ENCODE peak calls at places on chromosomes 7 and 10, in nine cellular contexts. One of them, this sample, is unnamed.

GRCh38 chr10:120948889-120949382 is 97.8 kb downstream of the WDR11 start:
- DNase-seq in tibial nerve: peak; percentile 56
- DNase-seq in IMR-90: peak; percentile 55
- DNase-seq in right lobe of liver: peak; percentile 60
- DNase-seq in mesendoderm: peak; percentile 79
- DNase-seq in effector memory CD4-positive, alpha-beta T cell: peak; percentile 6
- DNase-seq in A673: peak; percentile 63
- DNase-seq in SJSA1: peak; percentile 29
- DNase-seq in thoracic aorta: no peak
- DNase-seq in this sample: peak; percentile 87

GRCh38 chr7:24916463-24917040 is 63.4 kb downstream of the OSBPL3 start:
- DNase-seq in tibial nerve: no peak
- DNase-seq in IMR-90: no peak
- DNase-seq in right lobe of liver: no peak
- DNase-seq in mesendoderm: no peak
- DNase-seq in effector memory CD4-positive, alpha-beta T cell: no peak
- DNase-seq in A673: no peak
- DNase-seq in SJSA1: no peak
- DNase-seq in thoracic aorta: no peak
- DNase-seq in this sample: no peak

GRCh38 chr10:70053896-70054641 is 1.4 kb downstream of the MACROH2A2 start:
- DNase-seq in tibial nerve: no peak
- DNase-seq in IMR-90: no peak
- DNase-seq in right lobe of liver: peak; percentile 55
- DNase-seq in mesendoderm: peak; percentile 56
- DNase-seq in effector memory CD4-positive, alpha-beta T cell: no peak
- DNase-seq in A673: peak; percentile 77
- DNase-seq in SJSA1: peak; percentile 40
- DNase-seq in thoracic aorta: no peak
- DNase-seq in this sample: no peak

GRCh38 chr10:77669892-77670291 is 32.3 kb upstream of the KCNMA1 start:
- DNase-seq in tibial nerve: no peak
- DNase-seq in IMR-90: peak; percentile 27
- DNase-seq in right lobe of liver: no peak
- DNase-seq in mesendoderm: no peak
- DNase-seq in effector memory CD4-positive, alpha-beta T cell: no peak
- DNase-seq in A673: no peak
- DNase-seq in SJSA1: peak; percentile 7
- DNase-seq in thoracic aorta: no peak
- DNase-seq in this sample: no peak

GRCh38 chr10:16950686-16951681 is 133.8 kb upstream of the RSU1 start:
- DNase-seq in tibial nerve: no peak
- DNase-seq in IMR-90: peak; percentile 66
- DNase-seq in right lobe of liver: no peak
- DNase-seq in mesendoderm: peak; percentile 97
- DNase-seq in effector memory CD4-positive, alpha-beta T cell: no peak
- DNase-seq in A673: peak; percentile 94
- DNase-seq in SJSA1: peak; percentile 44
- DNase-seq in thoracic aorta: no peak
- DNase-seq in this sample: no peak

GRCh38 chr7:83936056-83936703 is 258.4 kb downstream of the SEMA3A start:
- DNase-seq in tibial nerve: no peak
- DNase-seq in IMR-90: peak; percentile 81
- DNase-seq in right lobe of liver: peak; percentile 54
- DNase-seq in mesendoderm: peak; percentile 77
- DNase-seq in effector memory CD4-positive, alpha-beta T cell: no peak
- DNase-seq in A673: peak; percentile 88
- DNase-seq in SJSA1: peak; percentile 52
- DNase-seq in thoracic aorta: no peak
- DNase-seq in this sample: no peak

GRCh38 chr10:121519901-121520500 is 78.2 kb downstream of the FGFR2 start:
- DNase-seq in tibial nerve: no peak
- DNase-seq in IMR-90: no peak
- DNase-seq in right lobe of liver: no peak
- DNase-seq in mesendoderm: no peak
- DNase-seq in effector memory CD4-positive, alpha-beta T cell: no peak
- DNase-seq in A673: no peak
- DNase-seq in SJSA1: no peak
- DNase-seq in thoracic aorta: no peak
- DNase-seq in this sample: no peak

GRCh38 chr7:26426096-26426495 is 134.4 kb downstream of the SNX10 start:
- DNase-seq in tibial nerve: no peak
- DNase-seq in IMR-90: no peak
- DNase-seq in right lobe of liver: no peak
- DNase-seq in mesendoderm: no peak
- DNase-seq in effector memory CD4-positive, alpha-beta T cell: no peak
- DNase-seq in A673: no peak
- DNase-seq in SJSA1: no peak
- DNase-seq in thoracic aorta: no peak
- DNase-seq in this sample: no peak

GRCh38 chr7:31082017-31082416 is 29.9 kb downstream of the ADCYAP1R1 start:
- DNase-seq in tibial nerve: no peak
- DNase-seq in IMR-90: no peak
- DNase-seq in right lobe of liver: no peak
- DNase-seq in mesendoderm: no peak
- DNase-seq in effector memory CD4-positive, alpha-beta T cell: no peak
- DNase-seq in A673: no peak
- DNase-seq in SJSA1: no peak
- DNase-seq in thoracic aorta: no peak
- DNase-seq in this sample: peak; percentile 20

GRCh38 chr7:95691464-95691863 is 80.9 kb upstream of the DYNC1I1 start:
- DNase-seq in tibial nerve: no peak
- DNase-seq in IMR-90: no peak
- DNase-seq in right lobe of liver: no peak
- DNase-seq in mesendoderm: no peak
- DNase-seq in effector memory CD4-positive, alpha-beta T cell: no peak
- DNase-seq in A673: no peak
- DNase-seq in SJSA1: no peak
- DNase-seq in thoracic aorta: no peak
- DNase-seq in this sample: no peak

GRCh38 chr10:79131730-79132644 is 63.2 kb downstream of the ZMIZ1 start:
- DNase-seq in tibial nerve: no peak
- DNase-seq in IMR-90: no peak
- DNase-seq in right lobe of liver: no peak
- DNase-seq in mesendoderm: no peak
- DNase-seq in effector memory CD4-positive, alpha-beta T cell: no peak
- DNase-seq in A673: no peak
- DNase-seq in SJSA1: no peak
- DNase-seq in thoracic aorta: no peak
- DNase-seq in this sample: no peak

GRCh38 chr10:93703066-93703465 is 674 bp upstream of the FRA10AC1 start:
- DNase-seq in tibial nerve: no peak
- DNase-seq in IMR-90: peak; percentile 2
- DNase-seq in right lobe of liver: no peak
- DNase-seq in mesendoderm: no peak
- DNase-seq in effector memory CD4-positive, alpha-beta T cell: no peak
- DNase-seq in A673: no peak
- DNase-seq in SJSA1: no peak
- DNase-seq in thoracic aorta: no peak
- DNase-seq in this sample: no peak

GRCh38 chr7:76260171-76260703 is 42.2 kb upstream of the HSPB1 start:
- DNase-seq in tibial nerve: no peak
- DNase-seq in IMR-90: no peak
- DNase-seq in right lobe of liver: no peak
- DNase-seq in mesendoderm: peak; percentile 95
- DNase-seq in effector memory CD4-positive, alpha-beta T cell: peak; percentile 49
- DNase-seq in A673: peak; percentile 86
- DNase-seq in SJSA1: no peak
- DNase-seq in thoracic aorta: no peak
- DNase-seq in this sample: no peak

GRCh38 chr7:111730476-111731300 is 168.4 kb upstream of the IMMP2L start:
- DNase-seq in tibial nerve: no peak
- DNase-seq in IMR-90: peak; percentile 47
- DNase-seq in right lobe of liver: no peak
- DNase-seq in mesendoderm: peak; percentile 58
- DNase-seq in effector memory CD4-positive, alpha-beta T cell: no peak
- DNase-seq in A673: peak; percentile 61
- DNase-seq in SJSA1: peak; percentile 4
- DNase-seq in thoracic aorta: no peak
- DNase-seq in this sample: no peak

GRCh38 chr10:1608408-1609037 is 128.8 kb downstream of the ADARB2 start:
- DNase-seq in tibial nerve: no peak
- DNase-seq in IMR-90: no peak
- DNase-seq in right lobe of liver: no peak
- DNase-seq in mesendoderm: peak; percentile 48
- DNase-seq in effector memory CD4-positive, alpha-beta T cell: no peak
- DNase-seq in A673: no peak
- DNase-seq in SJSA1: no peak
- DNase-seq in thoracic aorta: no peak
- DNase-seq in this sample: no peak

GRCh38 chr7:82810558-82811259 is 352.0 kb downstream of the PCLO start:
- DNase-seq in tibial nerve: no peak
- DNase-seq in IMR-90: peak; percentile 83
- DNase-seq in right lobe of liver: no peak
- DNase-seq in mesendoderm: peak; percentile 72
- DNase-seq in effector memory CD4-positive, alpha-beta T cell: no peak
- DNase-seq in A673: peak; percentile 92
- DNase-seq in SJSA1: peak; percentile 72
- DNase-seq in thoracic aorta: no peak
- DNase-seq in this sample: no peak

GRCh38 chr10:21060626-21061025 is 163.5 kb upstream of the NEBL start:
- DNase-seq in tibial nerve: no peak
- DNase-seq in IMR-90: no peak
- DNase-seq in right lobe of liver: no peak
- DNase-seq in mesendoderm: no peak
- DNase-seq in effector memory CD4-positive, alpha-beta T cell: no peak
- DNase-seq in A673: no peak
- DNase-seq in SJSA1: no peak
- DNase-seq in thoracic aorta: no peak
- DNase-seq in this sample: no peak

GRCh38 chr10:10591682-10592412 is 425.8 kb upstream of the CELF2 start:
- DNase-seq in tibial nerve: no peak
- DNase-seq in IMR-90: no peak
- DNase-seq in right lobe of liver: no peak
- DNase-seq in mesendoderm: peak; percentile 63
- DNase-seq in effector memory CD4-positive, alpha-beta T cell: no peak
- DNase-seq in A673: no peak
- DNase-seq in SJSA1: no peak
- DNase-seq in thoracic aorta: no peak
- DNase-seq in this sample: no peak

GRCh38 chr10:97534746-97535367 is 36.1 kb downstream of the UBTD1 start:
- DNase-seq in tibial nerve: no peak
- DNase-seq in IMR-90: no peak
- DNase-seq in right lobe of liver: no peak
- DNase-seq in mesendoderm: peak; percentile 85
- DNase-seq in effector memory CD4-positive, alpha-beta T cell: no peak
- DNase-seq in A673: peak; percentile 54
- DNase-seq in SJSA1: no peak
- DNase-seq in thoracic aorta: no peak
- DNase-seq in this sample: no peak

DNA sequence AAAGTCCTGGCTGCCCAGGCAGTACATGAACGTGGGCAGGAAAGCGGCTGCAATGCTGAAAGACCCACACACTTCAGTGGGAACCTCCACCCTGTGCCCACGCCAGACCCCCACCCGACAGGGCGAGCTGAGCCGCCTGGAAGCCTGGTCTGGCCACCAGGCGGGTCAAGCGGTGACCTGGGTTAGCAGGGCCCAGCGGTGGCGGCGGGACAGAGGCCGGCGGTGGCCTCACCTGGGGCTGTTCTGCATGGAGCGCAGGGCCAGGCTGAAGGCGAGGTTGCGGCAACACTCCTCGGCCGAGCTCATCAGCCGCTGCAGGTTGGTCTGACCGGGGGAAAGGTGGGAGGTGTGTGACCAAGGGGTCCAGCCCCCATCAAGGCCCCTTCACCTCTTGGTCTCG is 11.6 kb upstream of the MICALL2 start:
- DNase-seq in tibial nerve: no peak
- DNase-seq in IMR-90: no peak
- DNase-seq in right lobe of liver: no peak
- DNase-seq in mesendoderm: no peak
- DNase-seq in effector memory CD4-positive, alpha-beta T cell: no peak
- DNase-seq in A673: no peak
- DNase-seq in SJSA1: no peak
- DNase-seq in thoracic aorta: no peak
- DNase-seq in this sample: no peak
- H3K4me3 ChIP-seq in tibial nerve: no peak overlapping the region
- H3K4me3 ChIP-seq in IMR-90: no peak overlapping the region
- H3K4me3 ChIP-seq in right lobe of liver: no peak overlapping the region
- H3K4me3 ChIP-seq in mesendoderm: no peak overlapping the region
- H3K4me3 ChIP-seq in effector memory CD4-positive, alpha-beta T cell: no peak overlapping the region
- H3K4me3 ChIP-seq in A673: no peak overlapping the region
- H3K4me3 ChIP-seq in SJSA1: no peak overlapping the region
- H3K4me3 ChIP-seq in thoracic aorta: no peak overlapping the region
- H3K4me3 ChIP-seq in this sample: no peak overlapping the region

GRCh38 chr7:127889677-127890076 is 141.6 kb downstream of the LRRC4 start:
- DNase-seq in tibial nerve: no peak
- DNase-seq in IMR-90: no peak
- DNase-seq in right lobe of liver: no peak
- DNase-seq in mesendoderm: no peak
- DNase-seq in effector memory CD4-positive, alpha-beta T cell: no peak
- DNase-seq in A673: no peak
- DNase-seq in SJSA1: no peak
- DNase-seq in thoracic aorta: no peak
- DNase-seq in this sample: no peak
- H3K4me1 ChIP-seq in tibial nerve: peaks cover 12% of the 10 kb centered on the region
- H3K4me1 ChIP-seq in IMR-90: peaks cover 23% of the 10 kb centered on the region
- H3K4me1 ChIP-seq in right lobe of liver: no peaks in the 10 kb centered on the region
- H3K4me1 ChIP-seq in mesendoderm: peaks cover 20% of the 10 kb centered on the region
- H3K4me1 ChIP-seq in effector memory CD4-positive, alpha-beta T cell: no peaks in the 10 kb centered on the region
- H3K4me1 ChIP-seq in A673: peaks cover 9% of the 10 kb centered on the region
- H3K4me1 ChIP-seq in SJSA1: peaks cover 30% of the 10 kb centered on the region
- H3K4me1 ChIP-seq in thoracic aorta: peaks cover 13% of the 10 kb centered on the region
- H3K4me1 ChIP-seq in this sample: peaks cover 2% of the 10 kb centered on the region

DNA sequence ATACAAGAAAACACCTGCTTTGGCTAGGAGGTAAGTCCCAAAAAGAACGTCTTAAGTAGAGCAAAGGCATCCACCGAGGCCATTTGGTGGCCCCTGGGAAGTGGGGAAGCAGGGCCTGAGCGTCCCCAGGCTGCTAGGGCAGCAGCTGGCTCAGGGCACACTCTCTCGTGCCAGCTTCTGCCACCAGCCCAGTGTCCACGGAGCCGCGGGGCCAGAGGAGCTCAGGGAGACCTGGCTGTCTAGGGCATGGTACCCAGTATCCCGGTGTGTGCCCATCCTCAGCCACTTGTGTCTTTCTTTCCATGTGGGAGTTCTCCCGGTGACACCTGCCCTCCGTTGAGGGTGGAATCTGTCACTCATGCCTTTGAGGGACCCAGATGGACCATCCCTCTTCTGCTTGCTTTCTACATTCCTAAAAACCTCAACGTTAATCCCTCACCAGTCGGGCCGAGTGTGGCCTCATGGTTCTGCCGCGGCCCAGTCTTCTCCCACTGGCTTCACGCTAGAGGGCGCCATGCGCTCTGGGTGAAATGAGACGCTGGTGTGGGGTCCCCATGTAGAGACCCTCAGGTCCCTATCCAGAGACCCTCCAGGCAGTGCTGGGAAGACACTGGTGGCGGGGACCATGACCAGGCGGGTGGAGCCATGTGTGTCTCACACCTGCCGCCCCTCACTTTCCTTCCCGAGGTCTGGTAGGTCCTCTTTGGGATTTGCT is 9.5 kb upstream of the AP5Z1 start:
- DNase-seq in tibial nerve: no peak
- DNase-seq in IMR-90: no peak
- DNase-seq in right lobe of liver: no peak
- DNase-seq in mesendoderm: no peak
- DNase-seq in effector memory CD4-positive, alpha-beta T cell: no peak
- DNase-seq in A673: no peak
- DNase-seq in SJSA1: no peak
- DNase-seq in thoracic aorta: no peak
- DNase-seq in this sample: no peak
- H3K36me3 ChIP-seq in tibial nerve: no peaks in the 10 kb centered on the region
- H3K36me3 ChIP-seq in IMR-90: peaks cover 65% of the 10 kb centered on the region
- H3K36me3 ChIP-seq in right lobe of liver: peaks cover 13% of the 10 kb centered on the region
- H3K36me3 ChIP-seq in mesendoderm: no peaks in the 10 kb centered on the region
- H3K36me3 ChIP-seq in effector memory CD4-positive, alpha-beta T cell: peaks cover 34% of the 10 kb centered on the region
- H3K36me3 ChIP-seq in A673: peaks cover 26% of the 10 kb centered on the region
- H3K36me3 ChIP-seq in SJSA1: peaks cover 62% of the 10 kb centered on the region
- H3K36me3 ChIP-seq in thoracic aorta: peaks cover 43% of the 10 kb centered on the region
- H3K36me3 ChIP-seq in this sample: peaks cover 14% of the 10 kb centered on the region

GRCh38 chr10:71746344-71747037 is 26.8 kb downstream of the VSIR start:
- DNase-seq in tibial nerve: no peak
- DNase-seq in IMR-90: no peak
- DNase-seq in right lobe of liver: peak; percentile 52
- DNase-seq in mesendoderm: peak; percentile 87
- DNase-seq in effector memory CD4-positive, alpha-beta T cell: no peak
- DNase-seq in A673: no peak
- DNase-seq in SJSA1: no peak
- DNase-seq in thoracic aorta: no peak
- DNase-seq in this sample: peak; percentile 82
- H3K4me3 ChIP-seq in tibial nerve: no peak overlapping the region
- H3K4me3 ChIP-seq in IMR-90: no peak overlapping the region
- H3K4me3 ChIP-seq in right lobe of liver: no peak overlapping the region
- H3K4me3 ChIP-seq in mesendoderm: no peak overlapping the region
- H3K4me3 ChIP-seq in effector memory CD4-positive, alpha-beta T cell: peak overlapping the region; percentile 24
- H3K4me3 ChIP-seq in A673: no peak overlapping the region
- H3K4me3 ChIP-seq in SJSA1: no peak overlapping the region
- H3K4me3 ChIP-seq in thoracic aorta: no peak overlapping the region
- H3K4me3 ChIP-seq in this sample: no peak overlapping the region